ENCODE peak calls at places on chromosome 9, in four cellular contexts. One of them, this sample, is unnamed.

GRCh38 chr9:131484560-131485185 is 18.0 kb upstream of the POMT1 start:
- DNase-seq in adrenal gland: no peak
- DNase-seq in activated naive CD4-positive, alpha-beta T cell: no peak
- DNase-seq in mucosa of gallbladder: no peak
- DNase-seq in this sample: no peak

GRCh38 chr9:89619739-89620138 is 14.9 kb downstream of the GADD45G start:
- DNase-seq in adrenal gland: no peak
- DNase-seq in mucosa of gallbladder: no peak
- DNase-seq in activated naive CD4-positive, alpha-beta T cell: no peak
- DNase-seq in this sample: no peak

GRCh38 chr9:72951043-72951442 is 1.8 kb downstream of the ALDH1A1 start:
- DNase-seq in mucosa of gallbladder: no peak
- DNase-seq in adrenal gland: no peak
- DNase-seq in activated naive CD4-positive, alpha-beta T cell: no peak
- DNase-seq in this sample: no peak

GRCh38 chr9:131405429-131405828 is 11.5 kb downstream of the PRRC2B start:
- DNase-seq in mucosa of gallbladder: no peak
- DNase-seq in activated naive CD4-positive, alpha-beta T cell: no peak
- DNase-seq in adrenal gland: peak
- DNase-seq in this sample: no peak

GRCh38 chr9:120879421-120879820 is 2.4 kb upstream of the PHF19 start:
- DNase-seq in mucosa of gallbladder: no peak
- DNase-seq in activated naive CD4-positive, alpha-beta T cell: no peak
- DNase-seq in adrenal gland: no peak
- DNase-seq in this sample: no peak

GRCh38 chr9:2260401-2261306 is 245.5 kb downstream of the SMARCA2 start:
- DNase-seq in mucosa of gallbladder: peak
- DNase-seq in activated naive CD4-positive, alpha-beta T cell: no peak
- DNase-seq in adrenal gland: peak
- DNase-seq in this sample: no peak

GRCh38 chr9:23686896-23687295 is 139.1 kb downstream of the ELAVL2 start:
- DNase-seq in adrenal gland: no peak
- DNase-seq in mucosa of gallbladder: no peak
- DNase-seq in activated naive CD4-positive, alpha-beta T cell: no peak
- DNase-seq in this sample: no peak

GRCh38 chr9:35258665-35259474 is 97.1 kb downstream of the UNC13B start:
- DNase-seq in adrenal gland: peak
- DNase-seq in activated naive CD4-positive, alpha-beta T cell: no peak
- DNase-seq in mucosa of gallbladder: peak
- DNase-seq in this sample: peak

GRCh38 chr9:136517950-136518349 is 27.9 kb downstream of the NOTCH1 start:
- DNase-seq in activated naive CD4-positive, alpha-beta T cell: no peak
- DNase-seq in mucosa of gallbladder: no peak
- DNase-seq in adrenal gland: no peak
- DNase-seq in this sample: no peak

GRCh38 chr9:125233678-125234077 is 7.5 kb downstream of the HSPA5 start:
- DNase-seq in mucosa of gallbladder: peak
- DNase-seq in adrenal gland: peak
- DNase-seq in activated naive CD4-positive, alpha-beta T cell: no peak
- DNase-seq in this sample: no peak

GRCh38 chr9:122265265-122265900 is 701 bp downstream of the MRRF start:
- DNase-seq in activated naive CD4-positive, alpha-beta T cell: no peak
- DNase-seq in mucosa of gallbladder: no peak
- DNase-seq in adrenal gland: peak
- DNase-seq in this sample: no peak

GRCh38 chr9:131801811-131802210 is 61.9 kb upstream of the RAPGEF1 start:
- DNase-seq in activated naive CD4-positive, alpha-beta T cell: no peak
- DNase-seq in mucosa of gallbladder: no peak
- DNase-seq in adrenal gland: no peak
- DNase-seq in this sample: no peak

GRCh38 chr9:109452761-109453160 is 45.3 kb downstream of the PTPN3 start:
- DNase-seq in adrenal gland: no peak
- DNase-seq in mucosa of gallbladder: no peak
- DNase-seq in activated naive CD4-positive, alpha-beta T cell: no peak
- DNase-seq in this sample: no peak

GRCh38 chr9:131727184-131727785 is 12.6 kb downstream of the RAPGEF1 start:
- DNase-seq in activated naive CD4-positive, alpha-beta T cell: no peak
- DNase-seq in mucosa of gallbladder: no peak
- DNase-seq in adrenal gland: peak
- DNase-seq in this sample: no peak

GRCh38 chr9:93589688-93590087 is 13.3 kb downstream of the PHF2 start:
- DNase-seq in mucosa of gallbladder: no peak
- DNase-seq in activated naive CD4-positive, alpha-beta T cell: no peak
- DNase-seq in adrenal gland: peak
- DNase-seq in this sample: no peak

GRCh38 chr9:5714501-5715401 is 85.8 kb downstream of the RIC1 start:
- DNase-seq in adrenal gland: no peak
- DNase-seq in mucosa of gallbladder: no peak
- DNase-seq in activated naive CD4-positive, alpha-beta T cell: no peak
- DNase-seq in this sample: no peak

GRCh38 chr9:129383005-129383414 is 204.9 kb upstream of the IER5L start:
- DNase-seq in mucosa of gallbladder: peak
- DNase-seq in activated naive CD4-positive, alpha-beta T cell: no peak
- DNase-seq in adrenal gland: peak
- DNase-seq in this sample: no peak

GRCh38 chr9:70387663-70388062 is 26.8 kb downstream of the KLF9 start:
- DNase-seq in activated naive CD4-positive, alpha-beta T cell: no peak
- DNase-seq in mucosa of gallbladder: no peak
- DNase-seq in adrenal gland: no peak
- DNase-seq in this sample: no peak

GRCh38 chr9:33465096-33465495 is 8.6 kb downstream of the NOL6 start:
- DNase-seq in adrenal gland: no peak
- DNase-seq in activated naive CD4-positive, alpha-beta T cell: no peak
- DNase-seq in mucosa of gallbladder: no peak
- DNase-seq in this sample: no peak

GRCh38 chr9:83396813-83397212 is 141.4 kb downstream of the FRMD3 start:
- DNase-seq in adrenal gland: no peak
- DNase-seq in activated naive CD4-positive, alpha-beta T cell: no peak
- DNase-seq in mucosa of gallbladder: no peak
- DNase-seq in this sample: no peak